ENCODE peak calls at places on chromosomes 4 and X, in six cellular contexts. H is stomach, J is suprapubic skin, L is transverse colon, R is A549, E is esophagus muscularis mucosa. T is an unnamed sample. For H3K9me3, the result is how much of the 10 kb centered on the place peaks cover.

GRCh38 chr4:114558446-114559020 is 40.1 kb upstream of the UGT8 start:
- DNase-seq in L (no peak), R (no peak), E (no peak), J (no peak), H (no peak), T (no peak)

GRCh38 chrX:154531626-154532025 is 15.0 kb downstream of the G6PD start:
- DNase-seq in J (no peak), H (no peak), E (no peak), R (no peak), L (no peak), T (no peak)

GRCh38 chr4:13659341-13660070 is 32.0 kb upstream of the BOD1L1 start:
- DNase-seq in E (no peak), R (no peak), H (no peak), L (no peak), J (no peak), T (no peak)

GRCh38 chr4:137597751-137598493 is 65.6 kb upstream of the PCDH18 start:
- DNase-seq in E (no peak), R (no peak), H (no peak), J (no peak), L (no peak), T (no peak)

GRCh38 chrX:72394518-72395163 is 88.9 kb upstream of the CITED1 start:
- DNase-seq in L (no peak), E (no peak), H (no peak), J (no peak), R (no peak), T (no peak)

GRCh38 chr4:57147335-57148060 is 37.3 kb upstream of the IGFBP7 start:
- DNase-seq in H (no peak), J (no peak), E (no peak), L (no peak), R (no peak), T (no peak)

GRCh38 chrX:57817302-57817701 is 93.0 kb downstream of the ZXDA start:
- DNase-seq in R (no peak), J (no peak), L (no peak), H (no peak), E (no peak), T (no peak)

GRCh38 chrX:11944486-11944885 is 186.4 kb downstream of the MSL3 start:
- DNase-seq in R (peak), J (no peak), L (no peak), H (no peak), E (no peak), T (no peak)

GRCh38 chrX:108018659-108019381 is 26.0 kb upstream of the VSIG1 start:
- DNase-seq in J (no peak), E (no peak), R (no peak), H (no peak), L (no peak), T (no peak)

GRCh38 chr4:77073981-77074865 is 1.6 kb downstream of the CCNI start:
- DNase-seq in R (no peak), J (no peak), L (no peak), E (no peak), H (no peak), T (no peak)

GRCh38 chrX:105822138-105823091 is at the start of gene NRK:
- DNase-seq in L (no peak), R (no peak), E (no peak), J (peak), H (no peak), T (peak)

GRCh38 chr4:118033148-118034060 is 882 bp upstream of the NDST3 start:
- DNase-seq in E (no peak), J (no peak), L (peak), R (peak), H (peak), T (peak)

GRCh38 chrX:37959212-37960021 is 46.9 kb upstream of the SYTL5 start:
- DNase-seq in R (no peak), H (no peak), L (no peak), J (no peak), E (no peak), T (no peak)

DNA sequence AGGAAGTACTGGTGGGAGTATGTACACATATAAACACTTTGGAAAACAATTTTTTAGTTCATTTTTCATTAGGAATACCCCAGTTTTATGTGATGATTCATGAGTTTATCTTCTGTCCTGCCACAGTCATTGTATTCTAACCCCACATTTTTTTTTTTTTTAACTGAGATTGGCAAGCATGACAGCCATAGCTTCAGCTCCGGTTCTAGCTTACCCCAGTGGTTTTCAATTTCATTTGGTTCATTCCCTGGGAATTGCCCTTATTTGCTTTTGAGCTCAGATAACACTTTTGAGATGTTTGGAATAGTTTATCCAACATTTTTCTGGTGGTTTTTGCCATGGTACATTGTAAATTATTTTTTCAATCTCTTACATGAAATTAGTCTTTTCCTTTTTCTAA is 21.0 kb upstream of the FMR1 start:
- DNase-seq in R (no peak), J (no peak), H (no peak), E (no peak), L (no peak), T (no peak)
- H3K9me3 ChIP-seq in R (under half), J (under half), H (under half), E (under half), L (under half), T (under half)

DNA sequence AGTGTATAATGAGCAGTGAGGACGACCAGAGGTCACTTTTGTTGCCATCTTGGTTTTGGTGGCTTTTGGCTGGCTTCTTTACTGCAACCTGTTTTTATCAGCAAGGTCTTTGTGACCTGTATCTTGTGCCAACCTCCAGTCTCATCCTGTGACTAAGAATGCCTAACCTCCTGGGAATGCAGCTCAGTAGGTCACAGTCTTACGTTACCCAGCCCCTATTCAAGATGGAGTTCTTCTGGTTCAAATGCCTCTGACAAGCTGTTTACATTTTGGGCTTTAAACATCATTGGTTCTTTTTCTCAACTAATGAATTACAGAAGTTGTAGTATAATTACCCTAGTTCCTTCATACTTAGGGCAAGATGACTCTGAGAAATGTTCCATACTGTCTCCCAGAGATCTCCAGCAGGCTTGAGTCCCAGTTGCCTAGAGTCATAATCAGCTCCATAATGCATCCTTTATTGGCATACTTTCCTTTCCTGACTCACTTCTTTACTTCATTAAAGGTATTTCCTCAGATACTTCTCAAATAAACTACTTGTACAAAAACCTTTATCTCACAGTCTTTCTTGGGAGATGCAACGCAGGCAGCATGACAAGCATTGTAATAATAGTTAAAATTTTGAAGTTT is 136.5 kb downstream of the KDM6A start:
- DNase-seq in E (no peak), J (no peak), H (no peak), R (no peak), L (no peak), T (no peak)
- H3K27ac ChIP-seq in E (no peak), J (no peak), H (no peak), R (peak), L (no peak), T (no peak)

DNA sequence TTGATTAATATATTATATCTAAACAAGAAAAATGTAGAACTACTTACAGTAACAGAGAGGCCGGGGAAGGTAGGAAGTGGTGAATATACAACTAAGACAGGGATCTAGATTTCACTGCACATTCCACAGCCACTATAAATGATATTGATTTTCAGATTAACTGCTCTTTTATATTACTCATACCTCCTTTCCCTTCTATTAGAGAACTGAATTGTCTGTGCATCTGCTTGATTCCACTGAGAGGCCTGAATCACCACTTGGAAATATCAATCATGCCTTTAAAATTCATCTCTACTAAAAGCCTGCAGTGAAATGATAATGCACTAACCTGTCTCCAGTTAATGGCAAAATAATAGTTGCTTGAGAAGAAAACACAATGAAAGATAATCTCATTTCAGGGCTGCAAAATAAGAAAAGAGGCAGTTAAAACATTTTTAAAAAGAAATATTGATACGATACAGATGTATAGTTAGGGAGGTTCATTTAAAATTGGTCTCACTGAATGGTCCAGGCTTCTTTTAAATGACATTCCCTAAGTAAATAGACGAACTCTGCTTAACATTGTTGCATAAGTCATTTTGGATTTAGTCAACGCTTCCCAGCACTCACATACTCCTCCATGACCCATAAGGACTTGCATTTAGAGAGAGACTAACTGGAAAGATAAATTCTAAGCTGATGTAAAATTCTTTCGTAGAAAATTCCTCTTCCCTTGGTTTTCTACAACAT is 3.8 kb downstream of the ANTXR2 start:
- DNase-seq in J (no peak), R (no peak), H (no peak), L (no peak), E (no peak), T (no peak)
- TF ChIP-seq EP300 in J (no peak), R (no peak), H (no peak), L (no peak), E (no peak), T (no peak)

GRCh38 chrX:144616317-144616716 is 631.0 kb upstream of the SPANXN1 start:
- DNase-seq in J (no peak), H (no peak), L (no peak), E (no peak), R (no peak), T (no peak)
- H3K9me3 ChIP-seq in J (under half), H (under half), L (under half), E (under half), R (under half), T (under half)

GRCh38 chr4:129129143-129129542 is 33.2 kb downstream of the C4orf33 start:
- DNase-seq in J (no peak), H (no peak), E (no peak), R (no peak), L (no peak), T (no peak)
- H3K27ac ChIP-seq in J (no peak), H (no peak), E (no peak), R (no peak), L (no peak), T (no peak)

GRCh38 chr4:99564921-99565320 is 1.1 kb upstream of the TRMT10A start:
- DNase-seq in L (no peak), E (no peak), H (no peak), J (no peak), R (no peak), T (no peak)

GRCh38 chr4:99563310-99564186 is at the start of gene TRMT10A:
- DNase-seq in J (peak), L (peak), E (peak), R (peak), H (peak), T (peak)
- TF ChIP-seq EP300 in J (no peak), L (no peak), E (no peak), R (no peak), H (no peak), T (peak)

GRCh38 chr4:49221209-49221608 is 235.1 kb downstream of the CWH43 start:
- DNase-seq in J (no peak), E (peak), R (no peak), H (no peak), L (no peak), T (no peak)
- H3K9me3 ChIP-seq in J (under half), E (under half), R (under half), H (under half), L (under half), T (under half)

DNA sequence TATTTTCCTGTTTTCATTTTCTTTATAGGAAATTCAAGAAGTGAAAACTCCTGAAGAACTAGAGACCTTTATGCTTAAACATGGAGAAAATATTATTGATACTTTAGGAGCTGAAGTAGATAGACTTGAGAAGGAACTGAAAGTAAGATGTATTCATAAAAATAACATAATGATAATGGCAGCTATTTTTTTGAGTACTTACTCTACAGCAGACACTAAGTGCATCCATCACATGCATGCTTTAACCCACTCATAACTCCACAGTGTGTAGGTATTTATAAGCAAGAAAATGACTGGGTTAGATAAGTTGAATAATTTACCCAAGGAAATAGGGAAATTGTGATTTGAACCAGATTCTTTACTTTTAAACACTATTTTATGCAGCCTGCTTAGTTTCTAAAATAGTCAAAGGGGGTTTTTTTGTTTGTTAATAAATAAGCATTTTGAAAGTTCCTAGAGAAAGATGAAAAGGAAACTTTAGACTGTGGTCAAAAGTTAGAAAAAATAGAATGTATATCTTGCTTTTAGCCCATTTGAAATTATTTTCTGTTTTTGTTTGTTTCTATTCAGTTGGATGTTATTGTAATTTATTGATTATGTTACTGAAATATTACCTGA is 74.2 kb downstream of the BEND4 start:
- DNase-seq in J (no peak), L (no peak), R (no peak), H (no peak), E (no peak), T (no peak)
- H3K27ac ChIP-seq in J (no peak), L (no peak), R (no peak), H (no peak), E (no peak), T (no peak)

T was measured in upper lobe of left lung.